ENCODE peak calls at places on chromosomes 2 and 18, in five cellular contexts. Z is HFFc6, C is NCI-H2107, H is Calu3, Q is GDM1. K is an unnamed sample.

GRCh38 chr2:9769171-9770005 is 73.9 kb upstream of the TAF1B start:
- DNase-seq in Z (no peak), C (no peak), H (peak), Q (no peak), K (no peak)

GRCh38 chr2:160575363-160575762 is 81.8 kb upstream of the RBMS1 start:
- DNase-seq in Z (no peak), C (no peak), H (no peak), Q (no peak), K (no peak)

GRCh38 chr2:44542520-44542919 is 180.8 kb downstream of the CAMKMT start:
- DNase-seq in Z (no peak), C (no peak), H (no peak), Q (no peak), K (no peak)

GRCh38 chr2:85852979-85853498 is 35.8 kb downstream of the ST3GAL5 start:
- DNase-seq in Z (no peak), C (no peak), H (no peak), Q (peak), K (no peak)

GRCh38 chr18:3217930-3218647 is 1.7 kb downstream of the MYOM1 start:
- DNase-seq in Z (no peak), C (no peak), H (peak), Q (no peak), K (no peak)

GRCh38 chr2:97900806-97901205 is 94.9 kb downstream of the TMEM131 start:
- DNase-seq in Z (no peak), C (no peak), H (no peak), Q (no peak), K (no peak)

GRCh38 chr2:216023055-216023648 is 9.8 kb upstream of the MREG start:
- DNase-seq in Z (peak), C (no peak), H (peak), Q (no peak), K (peak)

GRCh38 chr2:109720379-109721116 is 73.6 kb upstream of the RGPD5 start:
- DNase-seq in Z (no peak), C (no peak), H (no peak), Q (no peak), K (no peak)

GRCh38 chr2:13581471-13581870 is 864.7 kb downstream of the TRIB2 start:
- DNase-seq in Z (no peak), C (no peak), H (no peak), Q (peak), K (no peak)